ENCODE peak calls at places on chromosomes 3 and 15, in seven cellular contexts. One of them, this sample, is unnamed.
A peak's percentile ranks its signal among the peaks of the same experiment; 100 is the strongest.

GRCh38 chr15:78937132-78937739 is 7.6 kb downstream of the CTSH start:
- DNase-seq in H1: no peak
- DNase-seq in spleen: peak; percentile 71
- DNase-seq in vagina: no peak
- DNase-seq in SK-N-SH: no peak
- DNase-seq in Panc1: no peak
- DNase-seq in transverse colon: no peak
- DNase-seq in this sample: peak; percentile 50

GRCh38 chr15:73142802-73143762 is 90.8 kb downstream of the NEO1 start:
- DNase-seq in H1: no peak
- DNase-seq in spleen: no peak
- DNase-seq in vagina: no peak
- DNase-seq in SK-N-SH: no peak
- DNase-seq in Panc1: no peak
- DNase-seq in transverse colon: no peak
- DNase-seq in this sample: no peak

GRCh38 chr3:28388978-28389377 is 40.4 kb upstream of the AZI2 start:
- DNase-seq in H1: no peak
- DNase-seq in spleen: no peak
- DNase-seq in vagina: no peak
- DNase-seq in SK-N-SH: no peak
- DNase-seq in Panc1: no peak
- DNase-seq in transverse colon: no peak
- DNase-seq in this sample: no peak

GRCh38 chr15:39095218-39095879 is 485.5 kb upstream of the THBS1 start:
- DNase-seq in H1: no peak
- DNase-seq in spleen: no peak
- DNase-seq in vagina: no peak
- DNase-seq in SK-N-SH: no peak
- DNase-seq in Panc1: no peak
- DNase-seq in transverse colon: no peak
- DNase-seq in this sample: no peak

GRCh38 chr15:55917881-55918296 is 75.5 kb downstream of the NEDD4 start:
- DNase-seq in H1: no peak
- DNase-seq in spleen: no peak
- DNase-seq in vagina: no peak
- DNase-seq in SK-N-SH: peak; percentile 23
- DNase-seq in Panc1: peak; percentile 86
- DNase-seq in transverse colon: peak; percentile 13
- DNase-seq in this sample: no peak

GRCh38 chr3:161851941-161852566 is 355.4 kb downstream of the OTOL1 start:
- DNase-seq in H1: peak; percentile 95
- DNase-seq in spleen: no peak
- DNase-seq in vagina: no peak
- DNase-seq in SK-N-SH: peak; percentile 22
- DNase-seq in Panc1: peak; percentile 52
- DNase-seq in transverse colon: peak; percentile 64
- DNase-seq in this sample: peak; percentile 39

GRCh38 chr3:19396726-19397125 is 248.4 kb downstream of the KCNH8 start:
- DNase-seq in H1: no peak
- DNase-seq in spleen: no peak
- DNase-seq in vagina: no peak
- DNase-seq in SK-N-SH: no peak
- DNase-seq in Panc1: no peak
- DNase-seq in transverse colon: no peak
- DNase-seq in this sample: no peak

GRCh38 chr15:91561371-91562100 is 292.0 kb upstream of the SLCO3A1 start:
- DNase-seq in H1: no peak
- DNase-seq in spleen: no peak
- DNase-seq in vagina: peak; percentile 49
- DNase-seq in SK-N-SH: no peak
- DNase-seq in Panc1: no peak
- DNase-seq in transverse colon: no peak
- DNase-seq in this sample: no peak

GRCh38 chr3:187744169-187745151 is 808 bp downstream of the BCL6 start:
- DNase-seq in H1: no peak
- DNase-seq in spleen: peak; percentile 91
- DNase-seq in vagina: no peak
- DNase-seq in SK-N-SH: peak; percentile 61
- DNase-seq in Panc1: no peak
- DNase-seq in transverse colon: peak; percentile 64
- DNase-seq in this sample: no peak

GRCh38 chr3:25080461-25080860 is 347.6 kb upstream of the RARB start:
- DNase-seq in H1: no peak
- DNase-seq in spleen: no peak
- DNase-seq in vagina: no peak
- DNase-seq in SK-N-SH: no peak
- DNase-seq in Panc1: no peak
- DNase-seq in transverse colon: no peak
- DNase-seq in this sample: no peak

GRCh38 chr15:93179704-93180103 is 90.7 kb upstream of the RGMA start:
- DNase-seq in H1: peak; percentile 59
- DNase-seq in spleen: no peak
- DNase-seq in vagina: no peak
- DNase-seq in SK-N-SH: peak; percentile 54
- DNase-seq in Panc1: no peak
- DNase-seq in transverse colon: no peak
- DNase-seq in this sample: no peak

GRCh38 chr3:128006471-128007424 is 45.5 kb upstream of the SEC61A1 start:
- DNase-seq in H1: peak; percentile 72
- DNase-seq in spleen: no peak
- DNase-seq in vagina: no peak
- DNase-seq in SK-N-SH: peak; percentile 49
- DNase-seq in Panc1: no peak
- DNase-seq in transverse colon: no peak
- DNase-seq in this sample: no peak

GRCh38 chr3:186609247-186609868 is 3.5 kb upstream of the AHSG start:
- DNase-seq in H1: no peak
- DNase-seq in spleen: no peak
- DNase-seq in vagina: no peak
- DNase-seq in SK-N-SH: no peak
- DNase-seq in Panc1: no peak
- DNase-seq in transverse colon: no peak
- DNase-seq in this sample: peak; percentile 51

GRCh38 chr15:67068724-67069400 is 3.5 kb downstream of the SMAD3 start:
- DNase-seq in H1: no peak
- DNase-seq in spleen: no peak
- DNase-seq in vagina: no peak
- DNase-seq in SK-N-SH: no peak
- DNase-seq in Panc1: no peak
- DNase-seq in transverse colon: no peak
- DNase-seq in this sample: no peak

GRCh38 chr15:68636256-68636655 is 57.5 kb downstream of the CORO2B start:
- DNase-seq in H1: no peak
- DNase-seq in spleen: peak; percentile 51
- DNase-seq in vagina: no peak
- DNase-seq in SK-N-SH: no peak
- DNase-seq in Panc1: no peak
- DNase-seq in transverse colon: no peak
- DNase-seq in this sample: no peak

GRCh38 chr3:177516130-177517011 is 319.1 kb upstream of the TBL1XR1 start:
- DNase-seq in H1: no peak
- DNase-seq in spleen: peak; percentile 74
- DNase-seq in vagina: no peak
- DNase-seq in SK-N-SH: no peak
- DNase-seq in Panc1: no peak
- DNase-seq in transverse colon: no peak
- DNase-seq in this sample: no peak

GRCh38 chr3:146152841-146153240 is 8.1 kb downstream of the PLOD2 start:
- DNase-seq in H1: no peak
- DNase-seq in spleen: no peak
- DNase-seq in vagina: no peak
- DNase-seq in SK-N-SH: no peak
- DNase-seq in Panc1: no peak
- DNase-seq in transverse colon: no peak
- DNase-seq in this sample: no peak

GRCh38 chr3:104604326-104605010 is 762.2 kb upstream of the ALCAM start:
- DNase-seq in H1: no peak
- DNase-seq in spleen: no peak
- DNase-seq in vagina: no peak
- DNase-seq in SK-N-SH: no peak
- DNase-seq in Panc1: no peak
- DNase-seq in transverse colon: no peak
- DNase-seq in this sample: no peak

GRCh38 chr3:127544151-127544805 is 46.3 kb downstream of the TPRA1 start:
- DNase-seq in H1: peak; percentile 91
- DNase-seq in spleen: peak; percentile 88
- DNase-seq in vagina: no peak
- DNase-seq in SK-N-SH: peak; percentile 91
- DNase-seq in Panc1: peak; percentile 41
- DNase-seq in transverse colon: peak; percentile 82
- DNase-seq in this sample: peak; percentile 65

GRCh38 chr15:52180196-52180835 is 10.9 kb downstream of the GNB5 start:
- DNase-seq in H1: peak; percentile 54
- DNase-seq in spleen: peak; percentile 80
- DNase-seq in vagina: no peak
- DNase-seq in SK-N-SH: no peak
- DNase-seq in Panc1: no peak
- DNase-seq in transverse colon: peak; percentile 42
- DNase-seq in this sample: peak; percentile 4

GRCh38 chr3:107346559-107346958 is 30.7 kb upstream of the CCDC54 start:
- DNase-seq in H1: no peak
- DNase-seq in spleen: no peak
- DNase-seq in vagina: no peak
- DNase-seq in SK-N-SH: no peak
- DNase-seq in Panc1: no peak
- DNase-seq in transverse colon: no peak
- DNase-seq in this sample: no peak

GRCh38 chr15:35481064-35481463 is 64.9 kb downstream of the DPH6 start:
- DNase-seq in H1: no peak
- DNase-seq in spleen: no peak
- DNase-seq in vagina: no peak
- DNase-seq in SK-N-SH: no peak
- DNase-seq in Panc1: no peak
- DNase-seq in transverse colon: no peak
- DNase-seq in this sample: no peak

GRCh38 chr15:74817370-74817737 is 4.7 kb downstream of the LMAN1L start:
- DNase-seq in H1: no peak
- DNase-seq in spleen: no peak
- DNase-seq in vagina: no peak
- DNase-seq in SK-N-SH: peak; percentile 69
- DNase-seq in Panc1: no peak
- DNase-seq in transverse colon: peak; percentile 66
- DNase-seq in this sample: no peak
- TF ChIP-seq POLR2AphosphoS5 in H1: no peak
- TF ChIP-seq POLR2AphosphoS5 in spleen: peak; percentile 83
- TF ChIP-seq POLR2AphosphoS5 in vagina: no peak
- TF ChIP-seq POLR2AphosphoS5 in SK-N-SH: no peak
- TF ChIP-seq POLR2AphosphoS5 in Panc1: no peak
- TF ChIP-seq POLR2AphosphoS5 in transverse colon: peak; percentile 19
- TF ChIP-seq POLR2AphosphoS5 in this sample: no peak

DNA sequence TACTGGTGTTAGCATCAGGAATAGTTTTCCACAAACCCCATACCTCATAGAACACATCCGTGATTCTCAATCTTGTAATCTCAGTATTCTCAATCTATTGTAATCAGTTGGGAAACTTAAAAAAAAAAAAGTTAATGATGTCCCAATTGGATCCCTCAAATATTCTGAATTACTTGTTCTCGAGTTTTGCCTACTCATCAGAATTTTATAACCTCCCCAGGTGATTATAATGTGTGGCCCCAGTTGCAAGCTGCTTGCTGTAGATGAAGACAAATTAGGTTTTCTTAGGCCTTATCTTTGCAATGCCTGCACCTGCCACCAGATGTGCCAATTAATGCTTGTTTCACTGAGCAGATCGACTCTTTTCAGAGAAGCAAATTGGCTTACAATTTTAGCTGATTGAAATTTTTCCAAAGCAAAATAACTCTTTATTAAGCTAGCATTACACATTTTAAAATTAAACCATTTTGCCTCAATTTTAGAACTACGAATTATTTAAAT is 19.0 kb upstream of the DIPK2A start:
- DNase-seq in H1: no peak
- DNase-seq in spleen: no peak
- DNase-seq in vagina: no peak
- DNase-seq in SK-N-SH: no peak
- DNase-seq in Panc1: no peak
- DNase-seq in transverse colon: no peak
- DNase-seq in this sample: no peak
- TF ChIP-seq CTCF in H1: peak; percentile 7
- TF ChIP-seq CTCF in spleen: no peak
- TF ChIP-seq CTCF in vagina: no peak
- TF ChIP-seq CTCF in SK-N-SH: no peak
- TF ChIP-seq CTCF in Panc1: no peak
- TF ChIP-seq CTCF in transverse colon: no peak
- TF ChIP-seq CTCF in this sample: no peak

GRCh38 chr15:65835452-65835851 is 33.8 kb upstream of the RAB11A start:
- DNase-seq in H1: no peak
- DNase-seq in spleen: no peak
- DNase-seq in vagina: no peak
- DNase-seq in SK-N-SH: no peak
- DNase-seq in Panc1: no peak
- DNase-seq in transverse colon: no peak
- DNase-seq in this sample: no peak

GRCh38 chr15:65833501-65834220 is 35.6 kb upstream of the RAB11A start:
- DNase-seq in H1: no peak
- DNase-seq in spleen: no peak
- DNase-seq in vagina: no peak
- DNase-seq in SK-N-SH: peak; percentile 49
- DNase-seq in Panc1: no peak
- DNase-seq in transverse colon: peak; percentile 28
- DNase-seq in this sample: peak; percentile 23

GRCh38 chr15:65834603-65835282 is 34.5 kb upstream of the RAB11A start:
- DNase-seq in H1: no peak
- DNase-seq in spleen: no peak
- DNase-seq in vagina: no peak
- DNase-seq in SK-N-SH: no peak
- DNase-seq in Panc1: no peak
- DNase-seq in transverse colon: no peak
- DNase-seq in this sample: no peak

GRCh38 chr15:65829150-65829764 is 37.2 kb upstream of the DENND4A start:
- DNase-seq in H1: no peak
- DNase-seq in spleen: no peak
- DNase-seq in vagina: no peak
- DNase-seq in SK-N-SH: peak; percentile 44
- DNase-seq in Panc1: no peak
- DNase-seq in transverse colon: no peak
- DNase-seq in this sample: no peak

GRCh38 chr15:65832549-65833364 is 36.5 kb upstream of the RAB11A start:
- DNase-seq in H1: peak; percentile 78
- DNase-seq in spleen: peak; percentile 87
- DNase-seq in vagina: no peak
- DNase-seq in SK-N-SH: peak; percentile 39
- DNase-seq in Panc1: peak; percentile 96
- DNase-seq in transverse colon: peak; percentile 82
- DNase-seq in this sample: peak; percentile 74
- TF ChIP-seq POLR2AphosphoS5 in H1: peak; percentile 60
- TF ChIP-seq POLR2AphosphoS5 in spleen: peak; percentile 75
- TF ChIP-seq POLR2AphosphoS5 in vagina: peak; percentile 97
- TF ChIP-seq POLR2AphosphoS5 in SK-N-SH: no peak
- TF ChIP-seq POLR2AphosphoS5 in Panc1: peak; percentile 96
- TF ChIP-seq POLR2AphosphoS5 in transverse colon: peak; percentile 70
- TF ChIP-seq POLR2AphosphoS5 in this sample: peak; percentile 44

GRCh38 chr3:65245133-65246076 is 557.6 kb upstream of the ADAMTS9 start:
- DNase-seq in H1: no peak
- DNase-seq in spleen: no peak
- DNase-seq in vagina: no peak
- DNase-seq in SK-N-SH: no peak
- DNase-seq in Panc1: no peak
- DNase-seq in transverse colon: no peak
- DNase-seq in this sample: no peak
- TF ChIP-seq CTCF in H1: peak; percentile 5
- TF ChIP-seq CTCF in spleen: no peak
- TF ChIP-seq CTCF in vagina: peak; percentile 27
- TF ChIP-seq CTCF in SK-N-SH: peak; percentile 69
- TF ChIP-seq CTCF in Panc1: peak; percentile 12
- TF ChIP-seq CTCF in transverse colon: peak; percentile 44
- TF ChIP-seq CTCF in this sample: no peak

This sample was measured in HL-60.